ENCODE peak calls at places on chromosomes 12 and 14, in four cellular contexts. One of them, this sample, is unnamed.

GRCh38 chr12:89288959-89289358 is 63.3 kb downstream of the DUSP6 start:
- DNase-seq in NCI-H1105: no peak
- DNase-seq in astrocyte of the cerebellum: no peak
- DNase-seq in germinal center: no peak
- DNase-seq in this sample: no peak

GRCh38 chr14:29098625-29099024 is 332.0 kb downstream of the FOXG1 start:
- DNase-seq in astrocyte of the cerebellum: no peak
- DNase-seq in germinal center: no peak
- DNase-seq in NCI-H1105: no peak
- DNase-seq in this sample: no peak

GRCh38 chr14:99946652-99947489 is 118.4 kb upstream of the EVL start:
- DNase-seq in astrocyte of the cerebellum: no peak
- DNase-seq in germinal center: peak; percentile 71
- DNase-seq in NCI-H1105: peak; percentile 40
- DNase-seq in this sample: no peak

GRCh38 chr12:104699489-104700194 is 242.9 kb downstream of the CHST11 start:
- DNase-seq in NCI-H1105: no peak
- DNase-seq in germinal center: peak; percentile 29
- DNase-seq in astrocyte of the cerebellum: no peak
- DNase-seq in this sample: no peak

GRCh38 chr14:74518221-74518620 is 24.7 kb downstream of the ISCA2 start:
- DNase-seq in germinal center: no peak
- DNase-seq in astrocyte of the cerebellum: no peak
- DNase-seq in NCI-H1105: no peak
- DNase-seq in this sample: no peak

GRCh38 chr14:39107624-39108023 is 4.6 kb upstream of the SEC23A start:
- DNase-seq in germinal center: peak; percentile 47
- DNase-seq in astrocyte of the cerebellum: no peak
- DNase-seq in NCI-H1105: peak; percentile 38
- DNase-seq in this sample: no peak

GRCh38 chr14:60537663-60538062 is 28.7 kb downstream of the SIX6 start:
- DNase-seq in germinal center: no peak
- DNase-seq in NCI-H1105: no peak
- DNase-seq in astrocyte of the cerebellum: no peak
- DNase-seq in this sample: no peak

GRCh38 chr14:105456736-105457703 is 17.6 kb upstream of the CRIP2 start:
- DNase-seq in astrocyte of the cerebellum: no peak
- DNase-seq in germinal center: no peak
- DNase-seq in NCI-H1105: no peak
- DNase-seq in this sample: no peak

GRCh38 chr12:751192-751827 is 1.1 kb upstream of the WNK1 start:
- DNase-seq in astrocyte of the cerebellum: peak; percentile 95
- DNase-seq in NCI-H1105: peak; percentile 97
- DNase-seq in germinal center: peak; percentile 79
- DNase-seq in this sample: no peak

GRCh38 chr12:49277466-49277865 is 12.6 kb downstream of the TUBA1C start:
- DNase-seq in NCI-H1105: no peak
- DNase-seq in astrocyte of the cerebellum: no peak
- DNase-seq in germinal center: no peak
- DNase-seq in this sample: no peak

GRCh38 chr14:39488600-39488999 is 56.4 kb upstream of the FBXO33 start:
- DNase-seq in NCI-H1105: peak; percentile 61
- DNase-seq in germinal center: no peak
- DNase-seq in astrocyte of the cerebellum: no peak
- DNase-seq in this sample: no peak

GRCh38 chr12:123094349-123095073 is 56.4 kb downstream of the PITPNM2 start:
- DNase-seq in NCI-H1105: no peak
- DNase-seq in astrocyte of the cerebellum: peak; percentile 51
- DNase-seq in germinal center: no peak
- DNase-seq in this sample: no peak

GRCh38 chr12:69701821-69702220 is 2.7 kb upstream of the BEST3 start:
- DNase-seq in astrocyte of the cerebellum: no peak
- DNase-seq in germinal center: no peak
- DNase-seq in NCI-H1105: peak; percentile 62
- DNase-seq in this sample: no peak

GRCh38 chr12:41505001-41505400 is 316.9 kb downstream of the PDZRN4 start:
- DNase-seq in NCI-H1105: no peak
- DNase-seq in astrocyte of the cerebellum: no peak
- DNase-seq in germinal center: no peak
- DNase-seq in this sample: no peak

GRCh38 chr12:15227004-15227679 is 5.9 kb upstream of the RERG start:
- DNase-seq in NCI-H1105: no peak
- DNase-seq in germinal center: peak; percentile 21
- DNase-seq in astrocyte of the cerebellum: no peak
- DNase-seq in this sample: no peak

GRCh38 chr12:91620949-91621348 is 438.3 kb upstream of the DCN start:
- DNase-seq in astrocyte of the cerebellum: peak; percentile 2
- DNase-seq in germinal center: no peak
- DNase-seq in NCI-H1105: no peak
- DNase-seq in this sample: no peak

GRCh38 chr12:31599053-31599452 is 8.1 kb upstream of the DENND5B start:
- DNase-seq in NCI-H1105: no peak
- DNase-seq in germinal center: peak; percentile 73
- DNase-seq in astrocyte of the cerebellum: no peak
- DNase-seq in this sample: no peak

GRCh38 chr12:113727651-113728061 is 238.5 kb downstream of the RBM19 start:
- DNase-seq in germinal center: no peak
- DNase-seq in astrocyte of the cerebellum: no peak
- DNase-seq in NCI-H1105: no peak
- DNase-seq in this sample: peak; percentile 17

GRCh38 chr14:96105089-96105920 is 66.1 kb downstream of the C14orf132 start:
- DNase-seq in NCI-H1105: no peak
- DNase-seq in germinal center: no peak
- DNase-seq in astrocyte of the cerebellum: no peak
- DNase-seq in this sample: no peak

GRCh38 chr14:96268426-96269358 is 12.7 kb downstream of the BDKRB1 start:
- DNase-seq in astrocyte of the cerebellum: peak; percentile 62
- DNase-seq in NCI-H1105: no peak
- DNase-seq in germinal center: no peak
- DNase-seq in this sample: peak; percentile 88

GRCh38 chr14:24398943-24399801 is at the start of gene NYNRIN:
- DNase-seq in astrocyte of the cerebellum: no peak
- DNase-seq in NCI-H1105: peak; percentile 29
- DNase-seq in germinal center: peak; percentile 42
- DNase-seq in this sample: no peak

GRCh38 chr14:85471744-85472143 is 58.2 kb upstream of the FLRT2 start:
- DNase-seq in NCI-H1105: no peak
- DNase-seq in germinal center: no peak
- DNase-seq in astrocyte of the cerebellum: peak; percentile 49
- DNase-seq in this sample: peak; percentile 72

GRCh38 chr14:71119075-71119474 is 211.8 kb downstream of the PCNX1 start:
- DNase-seq in germinal center: no peak
- DNase-seq in NCI-H1105: no peak
- DNase-seq in astrocyte of the cerebellum: no peak
- DNase-seq in this sample: no peak

GRCh38 chr14:105180598-105181528 is at the start of gene NUDT14:
- DNase-seq in astrocyte of the cerebellum: no peak
- DNase-seq in germinal center: peak; percentile 96
- DNase-seq in NCI-H1105: peak; percentile 76
- DNase-seq in this sample: no peak

GRCh38 chr14:90193925-90194324 is 62.4 kb upstream of the PSMC1 start:
- DNase-seq in germinal center: no peak
- DNase-seq in astrocyte of the cerebellum: no peak
- DNase-seq in NCI-H1105: no peak
- DNase-seq in this sample: no peak

GRCh38 chr12:130953783-130954543 is at the start of gene ADGRD1:
- DNase-seq in astrocyte of the cerebellum: no peak
- DNase-seq in germinal center: no peak
- DNase-seq in NCI-H1105: no peak
- DNase-seq in this sample: no peak

GRCh38 chr12:810635-811415 is 58.4 kb downstream of the WNK1 start:
- DNase-seq in astrocyte of the cerebellum: no peak
- DNase-seq in germinal center: no peak
- DNase-seq in NCI-H1105: no peak
- DNase-seq in this sample: no peak

GRCh38 chr12:10722905-10723866 is at the start of gene YBX3:
- DNase-seq in astrocyte of the cerebellum: peak; percentile 33
- DNase-seq in NCI-H1105: peak; percentile 58
- DNase-seq in germinal center: peak; percentile 23
- DNase-seq in this sample: no peak

GRCh38 chr12:26028953-26029740 is 70.7 kb downstream of the RASSF8 start:
- DNase-seq in NCI-H1105: peak; percentile 16
- DNase-seq in germinal center: peak; percentile 31
- DNase-seq in astrocyte of the cerebellum: peak; percentile 61
- DNase-seq in this sample: no peak

GRCh38 chr12:96219700-96220206 is 25.6 kb downstream of the ELK3 start:
- DNase-seq in NCI-H1105: no peak
- DNase-seq in germinal center: no peak
- DNase-seq in astrocyte of the cerebellum: peak; percentile 69
- DNase-seq in this sample: peak; percentile 92

GRCh38 chr14:104262515-104263514 is 124.4 kb downstream of the KIF26A start:
- DNase-seq in germinal center: no peak
- DNase-seq in NCI-H1105: no peak
- DNase-seq in astrocyte of the cerebellum: no peak
- DNase-seq in this sample: no peak

GRCh38 chr14:69355955-69356321 is 42.2 kb downstream of the ERH start:
- DNase-seq in astrocyte of the cerebellum: peak; percentile 45
- DNase-seq in NCI-H1105: no peak
- DNase-seq in germinal center: no peak
- DNase-seq in this sample: peak; percentile 49

GRCh38 chr12:52055781-52056711 is 4.8 kb downstream of the NR4A1 start:
- DNase-seq in NCI-H1105: no peak
- DNase-seq in germinal center: no peak
- DNase-seq in astrocyte of the cerebellum: no peak
- DNase-seq in this sample: no peak

GRCh38 chr12:64125913-64126312 is 96.2 kb downstream of the KICS2 start:
- DNase-seq in NCI-H1105: no peak
- DNase-seq in astrocyte of the cerebellum: no peak
- DNase-seq in germinal center: no peak
- DNase-seq in this sample: no peak

This sample was measured in AG04449.